ENCODE peak calls at places on chromosomes 4 and X, in eight cellular contexts. One of them, this sample, is unnamed.

GRCh38 chr4:128572778-128573241 is 236.7 kb upstream of the JADE1 start:
- DNase-seq in A172: peak
- DNase-seq in GM12865: no peak
- DNase-seq in sciatic nerve: no peak
- DNase-seq in H7: no peak
- DNase-seq in RWPE1: no peak
- DNase-seq in ovary: no peak
- DNase-seq in stimulated activated CD8-positive, alpha-beta memory T cell treated with anti-CD3 and anti-CD28 coated beads, Interleukin-4, amount 100 ng/mL, for 1 hour: no peak
- DNase-seq in this sample: no peak

GRCh38 chr4:26568446-26568994 is 15.4 kb upstream of the TBC1D19 start:
- DNase-seq in A172: peak
- DNase-seq in GM12865: no peak
- DNase-seq in sciatic nerve: no peak
- DNase-seq in H7: no peak
- DNase-seq in RWPE1: peak
- DNase-seq in ovary: no peak
- DNase-seq in stimulated activated CD8-positive, alpha-beta memory T cell treated with anti-CD3 and anti-CD28 coated beads, Interleukin-4, amount 100 ng/mL, for 1 hour: no peak
- DNase-seq in this sample: no peak

GRCh38 chr4:1718095-1718850 is 2.9 kb downstream of the TMEM129 start:
- DNase-seq in A172: no peak
- DNase-seq in GM12865: no peak
- DNase-seq in sciatic nerve: no peak
- DNase-seq in H7: peak
- DNase-seq in RWPE1: no peak
- DNase-seq in ovary: peak
- DNase-seq in stimulated activated CD8-positive, alpha-beta memory T cell treated with anti-CD3 and anti-CD28 coated beads, Interleukin-4, amount 100 ng/mL, for 1 hour: no peak
- DNase-seq in this sample: no peak

GRCh38 chr4:85929926-85930325 is 429.9 kb downstream of the MAPK10 start:
- DNase-seq in A172: peak
- DNase-seq in GM12865: no peak
- DNase-seq in sciatic nerve: no peak
- DNase-seq in H7: peak
- DNase-seq in RWPE1: no peak
- DNase-seq in ovary: no peak
- DNase-seq in stimulated activated CD8-positive, alpha-beta memory T cell treated with anti-CD3 and anti-CD28 coated beads, Interleukin-4, amount 100 ng/mL, for 1 hour: no peak
- DNase-seq in this sample: no peak

GRCh38 chr4:144906181-144906895 is 191.7 kb downstream of the ANAPC10 start:
- DNase-seq in A172: peak
- DNase-seq in GM12865: peak
- DNase-seq in sciatic nerve: no peak
- DNase-seq in H7: no peak
- DNase-seq in RWPE1: no peak
- DNase-seq in ovary: no peak
- DNase-seq in stimulated activated CD8-positive, alpha-beta memory T cell treated with anti-CD3 and anti-CD28 coated beads, Interleukin-4, amount 100 ng/mL, for 1 hour: no peak
- DNase-seq in this sample: no peak

GRCh38 chr4:3285558-3286334 is 7.1 kb upstream of the RGS12 start:
- DNase-seq in A172: peak
- DNase-seq in GM12865: no peak
- DNase-seq in sciatic nerve: peak
- DNase-seq in H7: peak
- DNase-seq in RWPE1: peak
- DNase-seq in ovary: no peak
- DNase-seq in stimulated activated CD8-positive, alpha-beta memory T cell treated with anti-CD3 and anti-CD28 coated beads, Interleukin-4, amount 100 ng/mL, for 1 hour: no peak
- DNase-seq in this sample: no peak

GRCh38 chr4:85773372-85773771 is 298.4 kb downstream of the ARHGAP24 start:
- DNase-seq in A172: no peak
- DNase-seq in GM12865: no peak
- DNase-seq in sciatic nerve: no peak
- DNase-seq in H7: no peak
- DNase-seq in RWPE1: no peak
- DNase-seq in ovary: no peak
- DNase-seq in stimulated activated CD8-positive, alpha-beta memory T cell treated with anti-CD3 and anti-CD28 coated beads, Interleukin-4, amount 100 ng/mL, for 1 hour: no peak
- DNase-seq in this sample: no peak

GRCh38 chr4:144176476-144176875 is 36.0 kb upstream of the GYPA start:
- DNase-seq in A172: no peak
- DNase-seq in GM12865: no peak
- DNase-seq in sciatic nerve: no peak
- DNase-seq in H7: no peak
- DNase-seq in RWPE1: no peak
- DNase-seq in ovary: no peak
- DNase-seq in stimulated activated CD8-positive, alpha-beta memory T cell treated with anti-CD3 and anti-CD28 coated beads, Interleukin-4, amount 100 ng/mL, for 1 hour: no peak
- DNase-seq in this sample: no peak

GRCh38 chr4:32172761-32173160 is 1452.6 kb downstream of the PCDH7 start:
- DNase-seq in A172: peak
- DNase-seq in GM12865: no peak
- DNase-seq in sciatic nerve: no peak
- DNase-seq in H7: no peak
- DNase-seq in RWPE1: peak
- DNase-seq in ovary: no peak
- DNase-seq in stimulated activated CD8-positive, alpha-beta memory T cell treated with anti-CD3 and anti-CD28 coated beads, Interleukin-4, amount 100 ng/mL, for 1 hour: no peak
- DNase-seq in this sample: no peak

GRCh38 chr4:96145671-96146070 is 305.8 kb downstream of the PDHA2 start:
- DNase-seq in A172: peak
- DNase-seq in GM12865: no peak
- DNase-seq in sciatic nerve: no peak
- DNase-seq in H7: no peak
- DNase-seq in RWPE1: no peak
- DNase-seq in ovary: no peak
- DNase-seq in stimulated activated CD8-positive, alpha-beta memory T cell treated with anti-CD3 and anti-CD28 coated beads, Interleukin-4, amount 100 ng/mL, for 1 hour: no peak
- DNase-seq in this sample: no peak

GRCh38 chr4:127212269-127212580 is 420.5 kb upstream of the INTU start:
- DNase-seq in A172: no peak
- DNase-seq in GM12865: no peak
- DNase-seq in sciatic nerve: no peak
- DNase-seq in H7: no peak
- DNase-seq in RWPE1: no peak
- DNase-seq in ovary: no peak
- DNase-seq in stimulated activated CD8-positive, alpha-beta memory T cell treated with anti-CD3 and anti-CD28 coated beads, Interleukin-4, amount 100 ng/mL, for 1 hour: no peak
- DNase-seq in this sample: no peak

GRCh38 chrX:66015906-66016689 is 23.8 kb downstream of the VSIG4 start:
- DNase-seq in A172: no peak
- DNase-seq in GM12865: peak
- DNase-seq in sciatic nerve: no peak
- DNase-seq in H7: no peak
- DNase-seq in RWPE1: no peak
- DNase-seq in ovary: no peak
- DNase-seq in stimulated activated CD8-positive, alpha-beta memory T cell treated with anti-CD3 and anti-CD28 coated beads, Interleukin-4, amount 100 ng/mL, for 1 hour: no peak
- DNase-seq in this sample: no peak

GRCh38 chrX:155094468-155095061 is 23.3 kb downstream of the BRCC3 start:
- DNase-seq in A172: peak
- DNase-seq in GM12865: peak
- DNase-seq in sciatic nerve: no peak
- DNase-seq in H7: peak
- DNase-seq in RWPE1: no peak
- DNase-seq in ovary: no peak
- DNase-seq in stimulated activated CD8-positive, alpha-beta memory T cell treated with anti-CD3 and anti-CD28 coated beads, Interleukin-4, amount 100 ng/mL, for 1 hour: no peak
- DNase-seq in this sample: peak

This sample was measured in activated CD4-positive, CD25-positive, alpha-beta regulatory T cell treated with anti-CD3 and anti-CD28 coated beads, Interleukin-2, amount 50 U/mL, for 16 hours.